ENCODE peak calls at places on chromosome 7, in nine cellular contexts. One of them, this sample, is unnamed.

GRCh38 chr7:34277016-34277800 is 371.9 kb downstream of the BMPER start:
- DNase-seq in Ammon's horn: no peak
- DNase-seq in ELR: peak; percentile 86
- DNase-seq in mucosa of gallbladder: no peak
- DNase-seq in A172: peak; percentile 87
- DNase-seq in Caco-2: no peak
- DNase-seq in activated T-cell treated with anti-CD3 and anti-CD28 coated beads for 48 hours: no peak
- DNase-seq in NCI-H1694: no peak
- DNase-seq in NCI-H69: no peak
- DNase-seq in this sample: no peak

GRCh38 chr7:4131043-4131442 is 551.1 kb upstream of the FOXK1 start:
- DNase-seq in Ammon's horn: no peak
- DNase-seq in ELR: no peak
- DNase-seq in mucosa of gallbladder: no peak
- DNase-seq in A172: no peak
- DNase-seq in Caco-2: no peak
- DNase-seq in activated T-cell treated with anti-CD3 and anti-CD28 coated beads for 48 hours: no peak
- DNase-seq in NCI-H1694: no peak
- DNase-seq in NCI-H69: no peak
- DNase-seq in this sample: no peak

GRCh38 chr7:95950698-95951097 is 178.3 kb downstream of the DYNC1I1 start:
- DNase-seq in Ammon's horn: no peak
- DNase-seq in ELR: peak; percentile 1
- DNase-seq in mucosa of gallbladder: no peak
- DNase-seq in A172: no peak
- DNase-seq in Caco-2: no peak
- DNase-seq in activated T-cell treated with anti-CD3 and anti-CD28 coated beads for 48 hours: no peak
- DNase-seq in NCI-H1694: no peak
- DNase-seq in NCI-H69: no peak
- DNase-seq in this sample: no peak

GRCh38 chr7:44292418-44292817 is 33.0 kb downstream of the CAMK2B start:
- DNase-seq in Ammon's horn: no peak
- DNase-seq in ELR: no peak
- DNase-seq in mucosa of gallbladder: no peak
- DNase-seq in A172: no peak
- DNase-seq in Caco-2: no peak
- DNase-seq in activated T-cell treated with anti-CD3 and anti-CD28 coated beads for 48 hours: no peak
- DNase-seq in NCI-H1694: no peak
- DNase-seq in NCI-H69: no peak
- DNase-seq in this sample: no peak

GRCh38 chr7:127252380-127252718 is 392 bp downstream of the GRM8 start:
- DNase-seq in Ammon's horn: no peak
- DNase-seq in ELR: no peak
- DNase-seq in mucosa of gallbladder: no peak
- DNase-seq in A172: no peak
- DNase-seq in Caco-2: no peak
- DNase-seq in activated T-cell treated with anti-CD3 and anti-CD28 coated beads for 48 hours: no peak
- DNase-seq in NCI-H1694: no peak
- DNase-seq in NCI-H69: peak; percentile 58
- DNase-seq in this sample: peak; percentile 48

GRCh38 chr7:135247746-135248471 is 14.3 kb downstream of the STRA8 start:
- DNase-seq in Ammon's horn: no peak
- DNase-seq in ELR: no peak
- DNase-seq in mucosa of gallbladder: no peak
- DNase-seq in A172: no peak
- DNase-seq in Caco-2: peak; percentile 53
- DNase-seq in activated T-cell treated with anti-CD3 and anti-CD28 coated beads for 48 hours: no peak
- DNase-seq in NCI-H1694: no peak
- DNase-seq in NCI-H69: no peak
- DNase-seq in this sample: no peak

GRCh38 chr7:123994449-123994848 is 38.4 kb downstream of the TMEM229A start:
- DNase-seq in Ammon's horn: peak; percentile 42
- DNase-seq in ELR: no peak
- DNase-seq in mucosa of gallbladder: no peak
- DNase-seq in A172: no peak
- DNase-seq in Caco-2: no peak
- DNase-seq in activated T-cell treated with anti-CD3 and anti-CD28 coated beads for 48 hours: no peak
- DNase-seq in NCI-H1694: no peak
- DNase-seq in NCI-H69: no peak
- DNase-seq in this sample: no peak

GRCh38 chr7:18638594-18639452 is 143.3 kb downstream of the HDAC9 start:
- DNase-seq in Ammon's horn: peak; percentile 56
- DNase-seq in ELR: peak; percentile 47
- DNase-seq in mucosa of gallbladder: no peak
- DNase-seq in A172: no peak
- DNase-seq in Caco-2: no peak
- DNase-seq in activated T-cell treated with anti-CD3 and anti-CD28 coated beads for 48 hours: no peak
- DNase-seq in NCI-H1694: no peak
- DNase-seq in NCI-H69: peak; percentile 24
- DNase-seq in this sample: no peak

GRCh38 chr7:33050425-33051318 is 11.9 kb downstream of the NT5C3A start:
- DNase-seq in Ammon's horn: peak; percentile 22
- DNase-seq in ELR: peak; percentile 70
- DNase-seq in mucosa of gallbladder: peak; percentile 52
- DNase-seq in A172: peak; percentile 55
- DNase-seq in Caco-2: peak; percentile 60
- DNase-seq in activated T-cell treated with anti-CD3 and anti-CD28 coated beads for 48 hours: no peak
- DNase-seq in NCI-H1694: peak; percentile 39
- DNase-seq in NCI-H69: peak; percentile 65
- DNase-seq in this sample: peak; percentile 18

GRCh38 chr7:151459726-151460473 is 20.0 kb upstream of the CRYGN start:
- DNase-seq in Ammon's horn: peak; percentile 85
- DNase-seq in ELR: peak; percentile 85
- DNase-seq in mucosa of gallbladder: peak; percentile 83
- DNase-seq in A172: peak; percentile 95
- DNase-seq in Caco-2: peak; percentile 90
- DNase-seq in activated T-cell treated with anti-CD3 and anti-CD28 coated beads for 48 hours: no peak
- DNase-seq in NCI-H1694: peak; percentile 43
- DNase-seq in NCI-H69: peak; percentile 47
- DNase-seq in this sample: no peak

GRCh38 chr7:106143711-106144347 is 31.7 kb upstream of the SYPL1 start:
- DNase-seq in Ammon's horn: no peak
- DNase-seq in ELR: no peak
- DNase-seq in mucosa of gallbladder: no peak
- DNase-seq in A172: no peak
- DNase-seq in Caco-2: peak; percentile 41
- DNase-seq in activated T-cell treated with anti-CD3 and anti-CD28 coated beads for 48 hours: no peak
- DNase-seq in NCI-H1694: peak; percentile 65
- DNase-seq in NCI-H69: peak; percentile 54
- DNase-seq in this sample: no peak

GRCh38 chr7:90560730-90561129 is 35.4 kb upstream of the CDK14 start:
- DNase-seq in Ammon's horn: no peak
- DNase-seq in ELR: no peak
- DNase-seq in mucosa of gallbladder: no peak
- DNase-seq in A172: no peak
- DNase-seq in Caco-2: no peak
- DNase-seq in activated T-cell treated with anti-CD3 and anti-CD28 coated beads for 48 hours: no peak
- DNase-seq in NCI-H1694: no peak
- DNase-seq in NCI-H69: no peak
- DNase-seq in this sample: no peak

GRCh38 chr7:43385856-43386255 is 197.1 kb upstream of the STK17A start:
- DNase-seq in Ammon's horn: no peak
- DNase-seq in ELR: peak; percentile 32
- DNase-seq in mucosa of gallbladder: no peak
- DNase-seq in A172: peak; percentile 43
- DNase-seq in Caco-2: no peak
- DNase-seq in activated T-cell treated with anti-CD3 and anti-CD28 coated beads for 48 hours: peak; percentile 4
- DNase-seq in NCI-H1694: no peak
- DNase-seq in NCI-H69: no peak
- DNase-seq in this sample: no peak

GRCh38 chr7:132393789-132394261 is 182.4 kb downstream of the PLXNA4 start:
- DNase-seq in Ammon's horn: peak; percentile 18
- DNase-seq in ELR: no peak
- DNase-seq in mucosa of gallbladder: peak; percentile 28
- DNase-seq in A172: no peak
- DNase-seq in Caco-2: no peak
- DNase-seq in activated T-cell treated with anti-CD3 and anti-CD28 coated beads for 48 hours: no peak
- DNase-seq in NCI-H1694: peak; percentile 86
- DNase-seq in NCI-H69: no peak
- DNase-seq in this sample: no peak

GRCh38 chr7:38592737-38593136 is 38.4 kb downstream of the AMPH start:
- DNase-seq in Ammon's horn: no peak
- DNase-seq in ELR: no peak
- DNase-seq in mucosa of gallbladder: no peak
- DNase-seq in A172: no peak
- DNase-seq in Caco-2: no peak
- DNase-seq in activated T-cell treated with anti-CD3 and anti-CD28 coated beads for 48 hours: no peak
- DNase-seq in NCI-H1694: no peak
- DNase-seq in NCI-H69: no peak
- DNase-seq in this sample: no peak

GRCh38 chr7:155380986-155381851 is 76.7 kb upstream of the EN2 start:
- DNase-seq in Ammon's horn: no peak
- DNase-seq in ELR: no peak
- DNase-seq in mucosa of gallbladder: no peak
- DNase-seq in A172: no peak
- DNase-seq in Caco-2: no peak
- DNase-seq in activated T-cell treated with anti-CD3 and anti-CD28 coated beads for 48 hours: no peak
- DNase-seq in NCI-H1694: no peak
- DNase-seq in NCI-H69: no peak
- DNase-seq in this sample: no peak

GRCh38 chr7:8205572-8205971 is 56.4 kb downstream of the ICA1 start:
- DNase-seq in Ammon's horn: no peak
- DNase-seq in ELR: no peak
- DNase-seq in mucosa of gallbladder: no peak
- DNase-seq in A172: no peak
- DNase-seq in Caco-2: no peak
- DNase-seq in activated T-cell treated with anti-CD3 and anti-CD28 coated beads for 48 hours: no peak
- DNase-seq in NCI-H1694: no peak
- DNase-seq in NCI-H69: no peak
- DNase-seq in this sample: no peak

GRCh38 chr7:47266131-47266706 is 315.7 kb downstream of the TNS3 start:
- DNase-seq in Ammon's horn: peak; percentile 85
- DNase-seq in ELR: peak; percentile 75
- DNase-seq in mucosa of gallbladder: peak; percentile 56
- DNase-seq in A172: peak; percentile 73
- DNase-seq in Caco-2: peak; percentile 82
- DNase-seq in activated T-cell treated with anti-CD3 and anti-CD28 coated beads for 48 hours: peak; percentile 30
- DNase-seq in NCI-H1694: peak; percentile 83
- DNase-seq in NCI-H69: peak; percentile 80
- DNase-seq in this sample: peak; percentile 56

GRCh38 chr7:157568785-157569584 is 232.2 kb downstream of the DNAJB6 start:
- DNase-seq in Ammon's horn: peak; percentile 73
- DNase-seq in ELR: peak; percentile 2
- DNase-seq in mucosa of gallbladder: peak; percentile 51
- DNase-seq in A172: peak; percentile 16
- DNase-seq in Caco-2: no peak
- DNase-seq in activated T-cell treated with anti-CD3 and anti-CD28 coated beads for 48 hours: peak; percentile 38
- DNase-seq in NCI-H1694: no peak
- DNase-seq in NCI-H69: no peak
- DNase-seq in this sample: no peak

GRCh38 chr7:82017334-82017943 is 247.6 kb upstream of the HGF start:
- DNase-seq in Ammon's horn: peak; percentile 39
- DNase-seq in ELR: peak; percentile 43
- DNase-seq in mucosa of gallbladder: no peak
- DNase-seq in A172: peak; percentile 19
- DNase-seq in Caco-2: peak; percentile 17
- DNase-seq in activated T-cell treated with anti-CD3 and anti-CD28 coated beads for 48 hours: no peak
- DNase-seq in NCI-H1694: no peak
- DNase-seq in NCI-H69: peak; percentile 57
- DNase-seq in this sample: peak; percentile 28

GRCh38 chr7:27145167-27145883 is 1.8 kb upstream of the HOXA5 start:
- DNase-seq in Ammon's horn: no peak
- DNase-seq in ELR: no peak
- DNase-seq in mucosa of gallbladder: no peak
- DNase-seq in A172: no peak
- DNase-seq in Caco-2: no peak
- DNase-seq in activated T-cell treated with anti-CD3 and anti-CD28 coated beads for 48 hours: no peak
- DNase-seq in NCI-H1694: no peak
- DNase-seq in NCI-H69: no peak
- DNase-seq in this sample: no peak